ENCODE peak calls at places on chromosomes 4 and X, in six cellular contexts. Z is GM20000, I is omental fat pad, Q is A549, R is AG04450, B is GM06990. P is an unnamed sample.

GRCh38 chr4:24730256-24731001 is 64.9 kb upstream of the SOD3 start:
- DNase-seq in Z (no peak), I (no peak), B (no peak), R (peak), Q (no peak), P (peak)

GRCh38 chrX:111352424-111352823 is 59.6 kb downstream of the DCX start:
- DNase-seq in R (no peak), Q (no peak), I (no peak), Z (no peak), B (no peak), P (no peak)

GRCh38 chr4:99390060-99390459 is 37.5 kb upstream of the ADH1C start:
- DNase-seq in R (peak), I (no peak), B (no peak), Q (no peak), Z (no peak), P (no peak)

GRCh38 chr4:141845901-141846300 is 209.5 kb downstream of the IL15 start:
- DNase-seq in I (no peak), R (no peak), Z (no peak), Q (no peak), B (no peak), P (no peak)

GRCh38 chr4:126691797-126692196 is 941.0 kb upstream of the INTU start:
- DNase-seq in Z (no peak), Q (no peak), R (no peak), I (no peak), B (no peak), P (no peak)

GRCh38 chr4:23368081-23368697 is 521.7 kb downstream of the PPARGC1A start:
- DNase-seq in I (no peak), Q (no peak), R (no peak), Z (no peak), B (no peak), P (peak)

GRCh38 chr4:114615435-114615834 is 16.8 kb downstream of the UGT8 start:
- DNase-seq in Z (no peak), Q (no peak), R (no peak), I (no peak), B (no peak), P (no peak)

GRCh38 chr4:53459548-53459947 is 82.1 kb downstream of the FIP1L1 start:
- DNase-seq in Q (no peak), Z (no peak), I (no peak), B (no peak), R (no peak), P (peak)

GRCh38 chr4:71833175-71833900 is 49.5 kb upstream of the GC start:
- DNase-seq in R (no peak), Q (no peak), B (no peak), I (no peak), Z (no peak), P (peak)

GRCh38 chr4:83011779-83012630 is 1.4 kb upstream of the LIN54 start:
- DNase-seq in R (no peak), Z (peak), B (peak), Q (no peak), I (no peak), P (peak)

GRCh38 chr4:159540501-159540900 is 437.6 kb downstream of the RAPGEF2 start:
- DNase-seq in Z (no peak), Q (no peak), I (no peak), R (no peak), B (no peak), P (no peak)

GRCh38 chr4:184262901-184263300 is 45.2 kb upstream of the ENPP6 start:
- DNase-seq in B (no peak), I (no peak), Q (no peak), Z (no peak), R (no peak), P (no peak)

GRCh38 chr4:12186526-12186925 is 757.8 kb upstream of the HS3ST1 start:
- DNase-seq in Z (no peak), B (no peak), Q (no peak), I (no peak), R (no peak), P (no peak)

GRCh38 chrX:29661290-29661689 is 554.1 kb upstream of the MAGEB2 start:
- DNase-seq in Q (no peak), Z (no peak), B (no peak), R (no peak), I (no peak), P (no peak)

GRCh38 chrX:72003811-72004750 is 93.4 kb downstream of the NHSL2 start:
- DNase-seq in B (no peak), Q (no peak), Z (no peak), I (no peak), R (no peak), P (no peak)

GRCh38 chrX:94961730-94962129 is 1287.7 kb downstream of the FAM133A start:
- DNase-seq in R (no peak), B (no peak), Z (no peak), I (no peak), Q (no peak), P (no peak)

GRCh38 chrX:63809158-63809557 is 24.1 kb upstream of the ARHGEF9 start:
- DNase-seq in Z (no peak), Q (no peak), B (no peak), R (no peak), I (no peak), P (no peak)

GRCh38 chr4:164779080-164779479 is 25.1 kb downstream of the SMIM31 start:
- DNase-seq in B (no peak), Z (no peak), Q (no peak), I (no peak), R (no peak), P (no peak)

GRCh38 chr4:45423876-45424275 is 697.5 kb upstream of the GNPDA2 start:
- DNase-seq in Q (no peak), R (no peak), B (no peak), I (no peak), Z (no peak), P (no peak)

GRCh38 chrX:12657881-12658280 is 133.3 kb upstream of the PRPS2 start:
- DNase-seq in B (peak), I (no peak), Z (peak), Q (no peak), R (no peak), P (no peak)

GRCh38 chr4:8737075-8737474 is 134.6 kb downstream of the HMX1 start:
- DNase-seq in Q (no peak), B (no peak), Z (no peak), I (no peak), R (no peak), P (no peak)

GRCh38 chrX:123873956-123874355 is 14.1 kb downstream of the XIAP start:
- DNase-seq in Z (no peak), I (no peak), Q (no peak), R (no peak), B (no peak), P (no peak)

GRCh38 chr4:185566972-185567749 is 31.9 kb upstream of the PDLIM3 start:
- DNase-seq in I (no peak), Z (no peak), Q (no peak), R (peak), B (no peak), P (no peak)

GRCh38 chr4:147730333-147730732 is 1.6 kb upstream of the ARHGAP10 start:
- DNase-seq in R (no peak), Q (no peak), I (no peak), B (no peak), Z (no peak), P (no peak)
- TF ChIP-seq CTCF in R (peak), Q (no peak), I (no peak), B (no peak), Z (no peak), P (no peak)

GRCh38 chrX:18194688-18195087 is 26.0 kb downstream of the BEND2 start:
- DNase-seq in B (no peak), Z (no peak), R (no peak), Q (no peak), I (no peak), P (no peak)
- TF ChIP-seq CTCF in B (no peak), Z (no peak), R (no peak), Q (no peak), I (no peak), P (no peak)

DNA sequence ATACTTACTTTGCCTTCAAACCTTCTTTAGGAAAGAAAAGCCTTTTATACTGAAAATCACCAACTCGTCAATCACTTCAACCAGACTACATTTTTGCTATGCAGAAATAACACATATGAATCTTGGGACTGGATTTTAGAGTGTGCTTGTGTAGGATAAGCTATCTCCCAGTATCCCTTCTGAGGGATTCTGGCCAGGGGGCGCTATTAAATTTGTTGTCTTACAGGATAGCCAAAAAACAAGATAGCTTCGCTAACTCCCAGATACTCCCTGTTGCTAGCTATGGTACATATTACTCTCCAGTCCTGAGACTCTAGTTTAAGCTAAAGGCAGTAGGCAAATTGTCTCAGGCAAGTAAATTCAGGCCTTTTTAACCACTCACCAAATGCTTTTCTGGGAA is 167.2 kb downstream of the LHFPL1 start:
- DNase-seq in B (no peak), I (no peak), Q (no peak), R (no peak), Z (no peak), P (no peak)
- TF ChIP-seq CTCF in B (peak), I (no peak), Q (no peak), R (peak), Z (no peak), P (no peak)

GRCh38 chrX:39718951-39719350 is 378.8 kb downstream of the BCOR start:
- DNase-seq in Q (no peak), I (no peak), Z (no peak), R (no peak), B (no peak), P (no peak)
- TF ChIP-seq CTCF in Q (no peak), I (no peak), Z (no peak), R (no peak), B (no peak), P (no peak)

DNA sequence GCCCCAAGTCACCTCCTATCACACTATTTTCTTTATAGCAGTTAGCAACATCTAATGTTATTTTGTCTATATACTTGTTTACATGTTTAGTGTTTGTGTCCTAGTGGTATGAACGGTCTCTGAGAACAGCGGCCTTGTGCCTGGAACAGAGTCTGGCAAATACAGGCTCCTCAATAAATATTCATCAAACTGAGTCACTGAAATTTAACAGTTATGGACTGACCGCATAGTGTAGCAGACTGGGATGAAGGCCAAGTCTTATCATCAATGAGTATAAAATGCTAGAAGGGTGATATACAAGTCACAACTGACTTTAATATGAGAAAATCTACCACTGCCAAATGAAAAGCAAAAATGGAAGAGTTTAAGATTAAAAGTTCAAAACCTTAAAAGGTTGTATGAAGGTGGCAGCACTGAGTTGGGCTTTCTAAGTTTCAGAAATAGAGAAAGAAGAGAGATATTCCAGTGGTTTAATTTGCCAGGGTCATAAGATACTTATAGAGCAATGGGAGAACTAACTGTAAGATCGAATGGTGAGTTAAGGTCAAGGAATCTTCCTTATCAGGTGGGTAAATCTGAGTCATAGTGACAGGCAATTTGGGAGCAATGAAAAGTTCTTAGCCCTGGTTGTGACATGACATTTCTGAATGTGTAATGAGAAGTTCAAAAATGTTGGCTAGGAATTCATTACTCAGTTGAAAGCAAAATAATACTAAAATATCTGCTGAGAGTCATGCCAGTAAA is 34.9 kb downstream of the ELOVL6 start:
- DNase-seq in B (no peak), R (no peak), I (no peak), Q (peak), Z (no peak), P (no peak)
- TF ChIP-seq CTCF in B (no peak), R (peak), I (no peak), Q (no peak), Z (no peak), P (no peak)

GRCh38 chr4:78022517-78022916 is 34.6 kb upstream of the FRAS1 start:
- DNase-seq in B (no peak), Q (no peak), I (no peak), R (no peak), Z (no peak), P (no peak)
- TF ChIP-seq CTCF in B (no peak), Q (no peak), I (no peak), R (no peak), Z (no peak), P (no peak)

GRCh38 chrX:41922694-41923171 is 621 bp downstream of the CASK start:
- DNase-seq in B (peak), R (no peak), Q (peak), Z (no peak), I (no peak), P (no peak)
- TF ChIP-seq CTCF in B (no peak), R (no peak), Q (no peak), Z (no peak), I (no peak), P (no peak)

GRCh38 chr4:16450724-16451123 is 224.5 kb upstream of the TAPT1 start:
- DNase-seq in R (no peak), Z (no peak), I (no peak), Q (no peak), B (no peak), P (no peak)
- TF ChIP-seq CTCF in R (peak), Z (no peak), I (no peak), Q (no peak), B (peak), P (no peak)

DNA sequence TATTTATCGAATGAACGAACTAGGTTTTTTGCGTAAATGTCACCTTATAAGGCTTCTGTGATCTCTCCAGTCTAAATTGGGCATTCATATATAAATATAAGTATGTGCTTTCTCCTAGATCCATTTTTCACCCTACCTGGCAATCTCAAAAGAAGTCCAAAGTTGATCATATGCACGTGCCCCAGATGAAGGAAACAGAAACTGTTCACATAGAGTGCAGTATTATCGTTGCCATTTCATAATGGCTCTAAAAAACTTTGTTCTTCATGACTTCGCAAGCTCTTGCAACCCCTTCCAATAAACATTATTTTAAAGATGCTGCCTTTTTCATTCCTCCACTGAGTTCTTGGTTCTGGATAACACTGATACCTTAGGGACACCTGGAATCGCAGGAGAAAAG is 706 bp downstream of the INTS12 start:
- DNase-seq in Q (no peak), I (no peak), B (no peak), R (no peak), Z (no peak), P (no peak)
- TF ChIP-seq CTCF in Q (no peak), I (no peak), B (no peak), R (no peak), Z (no peak), P (no peak)